ENCODE peak calls at places on chromosomes 3 and 15, in seven cellular contexts. O is H4; V is lung microvascular endothelial cell; L is brain pericyte; G is activated CD4-positive, alpha-beta T cell treated with anti-CD3 and anti-CD28 coated beads, Interleukin-2, amount 10 ng/mL, durations not matched to agents 7 days and 5 days; I is C1 segment of cervical spinal cord; W is stimulated activated CD8-positive, alpha-beta memory T cell treated with anti-CD3 and anti-CD28 coated beads, Interleukin-7, amount 100 ng/mL, for 1 hour. N is an unnamed sample.
A peak's percentile ranks its signal among the peaks of the same experiment; 100 is the strongest.

GRCh38 chr3:14933829-14934425 is 13.5 kb upstream of the NR2C2 start:
- DNase-seq in L (no peak), G (no peak), I (no peak), O (no peak), V (no peak), W (no peak), N (no peak)

GRCh38 chr15:82647835-82648256 is 683 bp upstream of the CPEB1 start:
- DNase-seq in L (no peak), V (no peak), O (peak; percentile 17), W (peak; percentile 20), G (peak; percentile 13), I (no peak), N (peak; percentile 56)

GRCh38 chr3:66486646-66487045 is 14.2 kb downstream of the LRIG1 start:
- DNase-seq in L (no peak), I (no peak), W (no peak), O (no peak), V (peak; percentile 77), G (no peak), N (no peak)

GRCh38 chr3:38107911-38108648 is 28.8 kb downstream of the ACAA1 start:
- DNase-seq in G (no peak), I (no peak), W (no peak), L (no peak), O (no peak), V (no peak), N (no peak)

GRCh38 chr15:25179673-25180511 is 225.1 kb downstream of the SNRPN start:
- DNase-seq in V (no peak), O (no peak), W (no peak), I (no peak), L (no peak), G (no peak), N (no peak)

GRCh38 chr3:4633078-4634004 is 140.2 kb downstream of the ITPR1 start:
- DNase-seq in L (peak; percentile 17), V (peak; percentile 74), G (peak; percentile 35), I (no peak), O (peak; percentile 62), W (no peak), N (peak; percentile 30)

GRCh38 chr15:57060799-57061198 is 142.4 kb downstream of the TCF12 start:
- DNase-seq in V (peak; percentile 77), L (no peak), O (no peak), G (no peak), I (no peak), W (no peak), N (peak; percentile 73)

GRCh38 chr15:57922780-57923179 is 142.7 kb downstream of the ALDH1A2 start:
- DNase-seq in L (no peak), W (no peak), G (no peak), V (peak; percentile 92), I (no peak), O (no peak), N (peak; percentile 45)

GRCh38 chr3:169430687-169431404 is 232.7 kb downstream of the MECOM start:
- DNase-seq in V (peak; percentile 44), O (peak; percentile 92), I (no peak), G (no peak), W (no peak), L (no peak), N (peak; percentile 79)

GRCh38 chr3:152267831-152268500 is 763 bp upstream of the MBNL1 start:
- DNase-seq in L (no peak), W (no peak), O (no peak), V (no peak), G (no peak), I (no peak), N (no peak)

GRCh38 chr3:88362428-88362827 is 212.7 kb downstream of the C3orf38 start:
- DNase-seq in I (no peak), W (no peak), O (no peak), G (no peak), V (no peak), L (no peak), N (no peak)

GRCh38 chr15:75342221-75342620 is 4.6 kb upstream of the NEIL1 start:
- DNase-seq in O (no peak), L (no peak), G (no peak), I (no peak), V (no peak), W (no peak), N (no peak)

GRCh38 chr3:102161362-102162006 is 273.3 kb upstream of the ZPLD1 start:
- DNase-seq in W (no peak), L (no peak), O (no peak), V (peak; percentile 31), I (no peak), G (no peak), N (no peak)

GRCh38 chr15:57537072-57537471 is 54.6 kb upstream of the MYZAP start:
- DNase-seq in G (no peak), V (peak; percentile 49), I (no peak), O (peak; percentile 94), L (peak; percentile 58), W (no peak), N (peak; percentile 82)

GRCh38 chr3:72263223-72264015 is 478.5 kb upstream of the PROK2 start:
- DNase-seq in L (no peak), V (no peak), G (no peak), W (no peak), I (no peak), O (no peak), N (no peak)

GRCh38 chr3:46110701-46111493 is 83.6 kb upstream of the XCR1 start:
- DNase-seq in O (peak; percentile 97), V (no peak), W (no peak), L (peak; percentile 71), G (peak; percentile 35), I (peak; percentile 25), N (peak; percentile 79)

GRCh38 chr3:38458796-38459498 is 5.3 kb downstream of the ACVR2B start:
- DNase-seq in L (no peak), W (no peak), G (no peak), V (no peak), I (no peak), O (peak; percentile 79), N (peak; percentile 77)

GRCh38 chr3:64291956-64292355 is 66.7 kb upstream of the PRICKLE2 start:
- DNase-seq in G (no peak), V (peak; percentile 17), I (no peak), W (no peak), O (no peak), L (no peak), N (no peak)

GRCh38 chr15:50893976-50894375 is 14.5 kb upstream of the AP4E1 start:
- DNase-seq in W (no peak), I (no peak), L (no peak), V (no peak), G (no peak), O (no peak), N (no peak)

N was measured in Daoy.